ENCODE peak calls at places on chromosomes 12 and 14, in four cellular contexts. One of them, this sample, is unnamed.

GRCh38 chr12:2960996-2961616 is 1.9 kb downstream of the TEAD4 start:
- DNase-seq in K562: peak; percentile 13
- DNase-seq in HCT116: no peak
- DNase-seq in HepG2: no peak
- DNase-seq in this sample: no peak

GRCh38 chr14:65462411-65462810 is 49.9 kb downstream of the FUT8 start:
- DNase-seq in K562: no peak
- DNase-seq in HCT116: no peak
- DNase-seq in HepG2: no peak
- DNase-seq in this sample: no peak

GRCh38 chr12:47270782-47271664 is 191.3 kb upstream of the AMIGO2 start:
- DNase-seq in K562: no peak
- DNase-seq in HCT116: peak; percentile 84
- DNase-seq in HepG2: no peak
- DNase-seq in this sample: no peak

GRCh38 chr14:102209224-102209966 is 69.7 kb downstream of the WDR20 start:
- DNase-seq in K562: peak; percentile 9
- DNase-seq in HCT116: no peak
- DNase-seq in HepG2: peak; percentile 58
- DNase-seq in this sample: no peak

GRCh38 chr14:100883789-100884101 is 19.8 kb downstream of the RTL1 start:
- DNase-seq in K562: no peak
- DNase-seq in HCT116: no peak
- DNase-seq in HepG2: no peak
- DNase-seq in this sample: no peak

GRCh38 chr14:94476018-94476417 is at the start of gene SERPINA9:
- DNase-seq in K562: no peak
- DNase-seq in HCT116: no peak
- DNase-seq in HepG2: no peak
- DNase-seq in this sample: no peak

GRCh38 chr14:88248606-88249005 is 74.5 kb downstream of the KCNK10 start:
- DNase-seq in K562: no peak
- DNase-seq in HCT116: no peak
- DNase-seq in HepG2: no peak
- DNase-seq in this sample: no peak

GRCh38 chr14:83566567-83566966 is 1963.4 kb upstream of the FLRT2 start:
- DNase-seq in K562: no peak
- DNase-seq in HCT116: no peak
- DNase-seq in HepG2: no peak
- DNase-seq in this sample: no peak

GRCh38 chr12:111066744-111067437 is 146.5 kb upstream of the MYL2 start:
- DNase-seq in K562: peak; percentile 28
- DNase-seq in HCT116: peak; percentile 32
- DNase-seq in HepG2: no peak
- DNase-seq in this sample: no peak

GRCh38 chr14:96752594-96752993 is 44.6 kb upstream of the VRK1 start:
- DNase-seq in K562: no peak
- DNase-seq in HCT116: no peak
- DNase-seq in HepG2: no peak
- DNase-seq in this sample: no peak

GRCh38 chr14:54489731-54490447 is 1.1 kb upstream of the GMFB start:
- DNase-seq in K562: peak; percentile 30
- DNase-seq in HCT116: no peak
- DNase-seq in HepG2: no peak
- DNase-seq in this sample: no peak

GRCh38 chr12:26277511-26278246 is 82.3 kb downstream of the SSPN start:
- DNase-seq in K562: no peak
- DNase-seq in HCT116: no peak
- DNase-seq in HepG2: no peak
- DNase-seq in this sample: no peak

GRCh38 chr14:92651793-92652382 is 96.5 kb downstream of the LGMN start:
- DNase-seq in K562: no peak
- DNase-seq in HCT116: no peak
- DNase-seq in HepG2: no peak
- DNase-seq in this sample: no peak

GRCh38 chr12:78403136-78403535 is 461.4 kb upstream of the SYT1 start:
- DNase-seq in K562: no peak
- DNase-seq in HCT116: no peak
- DNase-seq in HepG2: no peak
- DNase-seq in this sample: no peak

GRCh38 chr12:96452271-96452922 is 37.0 kb upstream of the CFAP54 start:
- DNase-seq in K562: no peak
- DNase-seq in HCT116: no peak
- DNase-seq in HepG2: no peak
- DNase-seq in this sample: no peak

GRCh38 chr12:100058482-100059029 is 73.8 kb upstream of the ANKS1B start:
- DNase-seq in K562: peak; percentile 14
- DNase-seq in HCT116: no peak
- DNase-seq in HepG2: no peak
- DNase-seq in this sample: no peak

GRCh38 chr12:67982165-67982563 is 7.1 kb upstream of the IFNG-AS1 start:
- DNase-seq in K562: no peak
- DNase-seq in HCT116: no peak
- DNase-seq in HepG2: no peak
- DNase-seq in this sample: no peak

GRCh38 chr12:94100254-94100653 is 48.1 kb upstream of the PLXNC1 start:
- DNase-seq in K562: peak; percentile 82
- DNase-seq in HCT116: no peak
- DNase-seq in HepG2: no peak
- DNase-seq in this sample: no peak

GRCh38 chr12:124279315-124279714 is 15.6 kb upstream of the RFLNA start:
- DNase-seq in K562: no peak
- DNase-seq in HCT116: no peak
- DNase-seq in HepG2: no peak
- DNase-seq in this sample: no peak

GRCh38 chr12:49823951-49824350 is 4.3 kb downstream of the NCKAP5L start:
- DNase-seq in K562: no peak
- DNase-seq in HCT116: no peak
- DNase-seq in HepG2: no peak
- DNase-seq in this sample: no peak

GRCh38 chr14:80364816-80365215 is 153.5 kb upstream of the DIO2 start:
- DNase-seq in K562: no peak
- DNase-seq in HCT116: no peak
- DNase-seq in HepG2: no peak
- DNase-seq in this sample: no peak
- TF ChIP-seq ZNF274 in K562: no peak
- TF ChIP-seq ZNF274 in HCT116: no peak
- TF ChIP-seq ZNF274 in HepG2: no peak
- TF ChIP-seq ZNF274 in this sample: no peak

DNA sequence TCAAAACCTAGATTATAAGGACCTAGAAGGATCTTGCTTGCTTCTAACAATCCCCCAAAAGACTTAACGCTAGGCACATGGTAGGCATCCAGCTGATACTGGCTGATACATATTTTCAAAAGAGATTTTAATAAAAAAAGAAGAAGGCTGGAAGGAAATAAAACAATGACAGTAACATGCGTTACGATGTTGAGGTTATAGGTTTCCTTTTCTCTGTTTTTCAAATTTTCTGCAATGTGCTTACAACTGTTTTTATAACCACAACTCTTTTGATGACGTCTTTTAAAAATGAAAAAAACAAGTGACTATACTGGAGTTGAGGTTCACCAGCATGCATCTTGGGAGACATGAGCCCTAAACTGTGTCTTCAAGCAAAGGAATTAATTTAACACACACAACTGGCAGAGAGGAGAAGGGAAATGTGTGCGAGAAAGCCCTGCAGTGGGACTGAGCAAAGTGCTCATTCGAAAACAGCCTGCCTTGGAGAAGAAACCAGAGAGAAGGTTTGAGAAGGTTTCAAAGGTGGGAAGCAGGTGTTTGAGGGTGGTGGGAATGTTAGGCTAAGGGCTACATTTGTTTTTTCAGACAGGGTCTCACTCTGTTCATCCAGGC is 80.4 kb downstream of the DUSP16 start:
- DNase-seq in K562: no peak
- DNase-seq in HCT116: no peak
- DNase-seq in HepG2: no peak
- DNase-seq in this sample: no peak
- TF ChIP-seq ZNF274 in K562: no peak
- TF ChIP-seq ZNF274 in HCT116: no peak
- TF ChIP-seq ZNF274 in HepG2: no peak
- TF ChIP-seq ZNF274 in this sample: no peak

GRCh38 chr14:85079842-85080741 is 449.9 kb upstream of the FLRT2 start:
- DNase-seq in K562: no peak
- DNase-seq in HCT116: no peak
- DNase-seq in HepG2: no peak
- DNase-seq in this sample: no peak
- TF ChIP-seq ZNF274 in K562: no peak
- TF ChIP-seq ZNF274 in HCT116: no peak
- TF ChIP-seq ZNF274 in HepG2: no peak
- TF ChIP-seq ZNF274 in this sample: no peak

DNA sequence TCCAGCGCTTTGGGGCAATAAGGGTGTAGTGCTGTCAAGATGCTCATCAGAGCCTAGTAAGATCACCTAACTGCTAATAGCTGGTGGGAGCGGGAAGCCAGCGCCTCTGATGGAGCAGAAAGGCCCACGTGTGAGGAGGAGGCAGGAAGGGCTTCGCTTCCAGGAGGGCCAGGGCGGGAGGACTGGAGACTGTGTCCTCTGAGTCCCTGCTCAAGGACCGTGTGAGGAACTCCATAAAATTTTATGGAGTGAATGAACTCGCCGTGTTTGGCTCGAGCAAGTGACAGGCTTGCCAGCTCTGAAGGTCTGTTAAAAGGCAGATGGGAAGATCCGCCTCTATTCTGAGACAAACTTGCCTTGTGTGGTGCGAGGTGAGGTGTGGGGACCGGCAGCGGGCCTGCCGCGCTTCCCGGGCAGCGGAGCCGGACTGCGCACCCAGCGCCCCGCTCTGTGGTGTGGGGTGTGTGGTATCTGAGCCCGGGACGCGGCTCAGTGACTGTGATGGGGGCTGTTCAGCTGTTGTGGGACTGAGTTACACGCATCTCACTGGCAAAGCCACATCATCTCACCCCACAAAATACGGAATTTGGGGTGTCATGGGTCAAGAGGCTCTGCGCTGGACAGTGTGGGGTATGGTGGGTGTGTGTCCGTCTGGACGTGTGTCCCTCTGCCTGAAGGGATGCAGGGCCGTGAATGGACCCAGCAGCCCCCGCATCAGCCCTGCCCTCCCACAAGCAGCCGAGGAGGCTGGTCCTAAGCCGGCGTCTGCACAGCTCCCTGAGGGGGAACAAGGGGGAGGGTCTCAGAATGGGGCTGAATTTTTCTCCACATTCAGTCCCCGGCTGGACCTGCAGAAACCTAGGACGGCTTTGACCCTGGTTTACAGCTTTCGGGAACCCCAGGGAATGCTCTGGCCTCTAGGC is 157.0 kb upstream of the C14orf180 start:
- DNase-seq in K562: no peak
- DNase-seq in HCT116: no peak
- DNase-seq in HepG2: no peak
- DNase-seq in this sample: no peak
- TF ChIP-seq ZNF274 in K562: no peak
- TF ChIP-seq ZNF274 in HCT116: no peak
- TF ChIP-seq ZNF274 in HepG2: no peak
- TF ChIP-seq ZNF274 in this sample: no peak

GRCh38 chr14:50924236-50924635 is 20.0 kb downstream of the PYGL start:
- DNase-seq in K562: no peak
- DNase-seq in HCT116: no peak
- DNase-seq in HepG2: no peak
- DNase-seq in this sample: no peak

GRCh38 chr14:50926851-50927386 is 17.4 kb downstream of the PYGL start:
- DNase-seq in K562: peak; percentile 76
- DNase-seq in HCT116: no peak
- DNase-seq in HepG2: no peak
- DNase-seq in this sample: no peak

GRCh38 chr14:50924848-50925247 is 19.4 kb downstream of the PYGL start:
- DNase-seq in K562: no peak
- DNase-seq in HCT116: no peak
- DNase-seq in HepG2: peak; percentile 47
- DNase-seq in this sample: no peak

GRCh38 chr14:50929506-50929905 is 14.8 kb downstream of the PYGL start:
- DNase-seq in K562: no peak
- DNase-seq in HCT116: no peak
- DNase-seq in HepG2: no peak
- DNase-seq in this sample: no peak

DNA sequence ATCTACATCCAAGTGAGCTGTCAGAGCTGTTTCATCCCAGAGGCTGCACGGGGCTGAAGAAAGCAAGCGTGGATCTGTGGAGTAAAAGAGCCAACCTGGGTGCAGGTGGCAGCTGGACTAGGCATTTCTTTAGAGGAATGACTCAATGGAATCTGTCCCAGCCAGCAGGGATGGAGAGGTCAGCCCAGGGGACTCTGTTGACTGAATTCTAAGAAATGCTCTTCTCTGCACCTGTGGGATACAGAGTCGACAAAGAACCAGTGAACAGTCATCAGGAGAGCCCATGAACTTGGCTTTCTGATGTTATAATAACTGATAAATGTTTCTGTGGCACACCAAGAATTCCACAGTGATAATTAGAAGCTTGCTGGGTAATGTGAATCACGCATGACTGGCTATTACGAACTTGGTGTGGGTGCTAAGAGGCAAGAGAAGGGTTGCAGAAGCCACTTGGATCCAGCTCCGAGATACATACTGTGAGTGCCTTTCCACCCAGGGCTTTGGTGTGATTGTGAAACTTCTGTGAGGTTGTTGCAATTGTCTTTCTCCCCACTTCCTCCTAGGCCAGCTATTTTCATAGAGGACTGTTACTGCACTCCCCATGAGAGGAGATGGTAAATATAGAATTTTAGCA is 16.2 kb downstream of the PYGL start:
- DNase-seq in K562: no peak
- DNase-seq in HCT116: no peak
- DNase-seq in HepG2: no peak
- DNase-seq in this sample: no peak
- TF ChIP-seq ZNF274 in K562: no peak
- TF ChIP-seq ZNF274 in HCT116: no peak
- TF ChIP-seq ZNF274 in HepG2: no peak
- TF ChIP-seq ZNF274 in this sample: no peak

GRCh38 chr12:117192057-117192456 is 1.8 kb upstream of the FBXO21 start:
- DNase-seq in K562: peak; percentile 14
- DNase-seq in HCT116: no peak
- DNase-seq in HepG2: no peak
- DNase-seq in this sample: no peak
- TF ChIP-seq ZNF274 in K562: no peak
- TF ChIP-seq ZNF274 in HCT116: no peak
- TF ChIP-seq ZNF274 in HepG2: no peak
- TF ChIP-seq ZNF274 in this sample: no peak

GRCh38 chr12:131896811-131897270 is 2.4 kb downstream of the ULK1 start:
- DNase-seq in K562: no peak
- DNase-seq in HCT116: no peak
- DNase-seq in HepG2: no peak
- DNase-seq in this sample: no peak
- TF ChIP-seq ZNF274 in K562: no peak
- TF ChIP-seq ZNF274 in HCT116: no peak
- TF ChIP-seq ZNF274 in HepG2: no peak
- TF ChIP-seq ZNF274 in this sample: no peak

DNA sequence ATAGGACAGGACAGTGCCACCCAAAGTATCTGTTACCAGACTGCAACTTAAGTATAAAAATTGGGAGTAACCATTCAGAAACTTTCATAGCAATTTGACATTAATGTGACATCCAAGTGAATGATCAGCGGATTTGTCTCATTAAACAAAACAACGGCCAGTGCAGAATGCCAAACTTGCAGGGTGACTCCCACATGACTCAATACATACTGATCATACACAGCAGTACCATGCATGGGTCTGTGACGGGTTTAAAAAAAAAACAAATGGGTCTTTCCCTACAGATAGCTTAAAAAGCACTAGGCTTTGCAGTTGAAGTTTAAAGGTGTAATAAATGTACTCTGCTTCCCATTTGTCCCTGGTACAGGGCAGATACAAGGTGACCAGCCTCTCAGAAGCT is 116.6 kb downstream of the SLC35F4 start:
- DNase-seq in K562: no peak
- DNase-seq in HCT116: no peak
- DNase-seq in HepG2: no peak
- DNase-seq in this sample: no peak
- TF ChIP-seq ZNF274 in K562: no peak
- TF ChIP-seq ZNF274 in HCT116: no peak
- TF ChIP-seq ZNF274 in HepG2: no peak
- TF ChIP-seq ZNF274 in this sample: no peak

This sample was measured in NT2/D1.